ENCODE peak calls at places on chromosomes 11 and 22, in nine cellular contexts. W, T, R, D, S, P, M, U and L are unnamed samples.

GRCh38 chr11:23947883-23948282 is 549.0 kb upstream of the LUZP2 start:
- DNase-seq in W (no peak), T (no peak), R (no peak), D (no peak), S (no peak), P (no peak), M (no peak), U (no peak), L (no peak)

GRCh38 chr22:49327411-49327810 is 500.3 kb downstream of the BRD1 start:
- DNase-seq in W (no peak), T (peak; percentile 9), R (peak; percentile 22), D (no peak), S (no peak), P (no peak), M (no peak), U (no peak), L (no peak)

GRCh38 chr22:29139965-29140782 is 65.5 kb upstream of the EMID1 start:
- DNase-seq in W (no peak), T (no peak), R (no peak), D (no peak), S (no peak), P (no peak), M (no peak), U (no peak), L (peak; percentile 38)

GRCh38 chr22:47052236-47053012 is 290.0 kb downstream of the TBC1D22A start:
- DNase-seq in W (no peak), T (no peak), R (peak; percentile 63), D (no peak), S (no peak), P (no peak), M (no peak), U (no peak), L (no peak)

GRCh38 chr22:25365491-25366261 is 146.2 kb downstream of the CRYBB2 start:
- DNase-seq in W (no peak), T (peak; percentile 60), R (peak; percentile 77), D (no peak), S (no peak), P (no peak), M (peak; percentile 58), U (no peak), L (no peak)

GRCh38 chr11:17954395-17955252 is 58.2 kb downstream of the SERGEF start:
- DNase-seq in W (no peak), T (no peak), R (no peak), D (peak; percentile 36), S (no peak), P (no peak), M (no peak), U (no peak), L (no peak)

GRCh38 chr11:102391549-102392237 is 44.7 kb downstream of the BIRC2 start:
- DNase-seq in W (no peak), T (no peak), R (no peak), D (no peak), S (no peak), P (no peak), M (no peak), U (no peak), L (no peak)

GRCh38 chr11:6812391-6813005 is 13.0 kb upstream of the OR6A2 start:
- DNase-seq in W (peak; percentile 77), T (no peak), R (no peak), D (peak; percentile 15), S (no peak), P (peak; percentile 15), M (no peak), U (peak; percentile 57), L (peak; percentile 6)

GRCh38 chr22:32005453-32005852 is 37.6 kb upstream of the SLC5A1 start:
- DNase-seq in W (no peak), T (no peak), R (no peak), D (no peak), S (no peak), P (no peak), M (no peak), U (no peak), L (no peak)

GRCh38 chr11:2321311-2321683 is 19.5 kb downstream of the TSPAN32 start:
- DNase-seq in W (no peak), T (no peak), R (no peak), D (no peak), S (no peak), P (no peak), M (no peak), U (no peak), L (no peak)

GRCh38 chr22:27918351-27919221 is 470 bp downstream of the PITPNB start:
- DNase-seq in W (peak; percentile 77), T (peak; percentile 33), R (no peak), D (peak; percentile 32), S (peak; percentile 55), P (no peak), M (peak; percentile 78), U (peak; percentile 80), L (peak; percentile 29)

DNA sequence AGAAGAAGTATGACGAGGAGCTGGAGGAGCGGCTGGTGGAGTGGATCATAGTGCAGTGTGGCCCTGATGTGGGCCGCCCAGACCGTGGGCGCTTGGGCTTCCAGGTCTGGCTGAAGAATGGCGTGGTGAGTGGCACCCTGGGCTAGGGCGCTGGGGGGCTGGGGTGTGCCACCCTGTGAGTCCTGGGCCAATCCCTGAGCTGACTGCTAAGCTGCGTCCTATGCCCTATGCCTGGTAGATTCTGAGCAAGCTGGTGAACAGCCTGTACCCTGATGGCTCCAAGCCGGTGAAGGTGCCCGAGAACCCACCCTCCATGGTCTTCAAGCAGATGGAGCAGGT is 3.9 kb downstream of the TAGLN start:
- DNase-seq in W (no peak), T (no peak), R (no peak), D (no peak), S (no peak), P (no peak), M (no peak), U (no peak), L (no peak)
- TF ChIP-seq POLR2AphosphoS5 in W (no peak), T (no peak), R (peak; percentile 19), D (no peak), S (peak; percentile 38), P (no peak), M (no peak), U (no peak), L (no peak)

GRCh38 chr11:35855685-35856084 is 88.2 kb upstream of the LDLRAD3 start:
- DNase-seq in W (no peak), T (no peak), R (no peak), D (no peak), S (no peak), P (no peak), M (no peak), U (no peak), L (no peak)
- TF ChIP-seq POLR2AphosphoS5 in W (no peak), T (no peak), R (no peak), D (no peak), S (no peak), P (no peak), M (no peak), U (no peak), L (no peak)

DNA sequence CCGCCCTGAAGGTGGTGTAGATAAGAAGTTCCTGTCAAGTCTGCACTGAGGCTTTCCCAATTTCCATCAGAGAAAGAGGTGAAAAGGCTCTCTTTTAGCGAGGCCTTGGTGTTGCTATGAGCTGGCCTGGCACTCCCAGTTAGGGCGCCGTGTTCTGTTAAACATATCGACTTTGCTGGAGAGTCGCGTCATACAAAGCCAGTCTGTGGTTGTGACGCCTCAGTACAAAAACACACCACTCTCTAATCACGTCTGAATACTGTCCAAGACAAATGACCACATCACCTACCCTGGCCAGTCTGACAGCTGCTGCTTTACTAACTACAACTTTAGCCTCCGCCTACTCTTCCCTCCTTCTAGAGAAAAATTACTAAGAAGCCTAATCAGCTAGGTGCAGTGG is 8.0 kb upstream of the TOLLIP start:
- DNase-seq in W (no peak), T (peak; percentile 61), R (no peak), D (no peak), S (no peak), P (no peak), M (no peak), U (no peak), L (no peak)
- TF ChIP-seq POLR2AphosphoS5 in W (no peak), T (no peak), R (no peak), D (no peak), S (no peak), P (no peak), M (no peak), U (no peak), L (no peak)

DNA sequence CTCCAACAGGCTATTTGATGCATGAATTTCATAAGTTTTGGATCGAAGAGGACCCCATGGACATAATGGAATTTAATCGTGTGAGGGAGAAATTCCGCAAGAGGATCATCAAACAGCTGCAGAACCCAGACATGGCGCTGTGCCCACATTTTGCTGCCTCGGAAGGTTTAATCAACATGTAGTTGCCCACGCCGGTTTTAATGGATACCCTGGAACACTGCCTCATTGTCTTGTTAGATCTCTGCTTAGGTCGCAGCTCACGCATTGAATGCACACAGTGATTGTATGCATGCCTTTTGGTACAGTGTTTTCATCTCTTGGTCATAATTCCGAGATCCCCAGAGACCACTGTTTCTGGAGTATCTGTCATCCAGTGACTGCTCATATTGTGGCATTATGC is 46.8 kb downstream of the SLN start:
- DNase-seq in W (no peak), T (no peak), R (no peak), D (no peak), S (no peak), P (no peak), M (no peak), U (no peak), L (no peak)
- TF ChIP-seq POLR2AphosphoS5 in W (no peak), T (no peak), R (no peak), D (no peak), S (no peak), P (no peak), M (no peak), U (no peak), L (no peak)